ENCODE peak calls at places on chromosome 18, in four cellular contexts. One of them, this sample, is unnamed.

GRCh38 chr18:23779696-23780303 is 90.5 kb downstream of the LAMA3 start:
- DNase-seq in dermis blood vessel endothelial cell: no peak
- DNase-seq in fibroblast of mammary gland: peak
- DNase-seq in DMS153: no peak
- DNase-seq in this sample: no peak

GRCh38 chr18:40121001-40121400 is 1834.0 kb upstream of the PIK3C3 start:
- DNase-seq in dermis blood vessel endothelial cell: no peak
- DNase-seq in fibroblast of mammary gland: no peak
- DNase-seq in DMS153: no peak
- DNase-seq in this sample: no peak

GRCh38 chr18:79560042-79560860 is 119.4 kb upstream of the CTDP1 start:
- DNase-seq in dermis blood vessel endothelial cell: no peak
- DNase-seq in fibroblast of mammary gland: no peak
- DNase-seq in DMS153: peak
- DNase-seq in this sample: no peak

GRCh38 chr18:58242435-58242834 is 198.4 kb downstream of the NEDD4L start:
- DNase-seq in dermis blood vessel endothelial cell: no peak
- DNase-seq in fibroblast of mammary gland: no peak
- DNase-seq in DMS153: no peak
- DNase-seq in this sample: no peak

GRCh38 chr18:47758000-47758399 is 172.5 kb downstream of the SMAD2 start:
- DNase-seq in dermis blood vessel endothelial cell: peak
- DNase-seq in fibroblast of mammary gland: peak
- DNase-seq in DMS153: no peak
- DNase-seq in this sample: peak

GRCh38 chr18:45688834-45689233 is 35.1 kb upstream of the SLC14A1 start:
- DNase-seq in dermis blood vessel endothelial cell: no peak
- DNase-seq in fibroblast of mammary gland: peak
- DNase-seq in DMS153: no peak
- DNase-seq in this sample: peak

GRCh38 chr18:43234889-43235288 is 42.4 kb downstream of the SYT4 start:
- DNase-seq in dermis blood vessel endothelial cell: no peak
- DNase-seq in fibroblast of mammary gland: no peak
- DNase-seq in DMS153: no peak
- DNase-seq in this sample: no peak

GRCh38 chr18:79570266-79571201 is 109.1 kb upstream of the CTDP1 start:
- DNase-seq in dermis blood vessel endothelial cell: peak
- DNase-seq in fibroblast of mammary gland: peak
- DNase-seq in DMS153: no peak
- DNase-seq in this sample: no peak

GRCh38 chr18:55152801-55153200 is 193.5 kb upstream of the CCDC68 start:
- DNase-seq in dermis blood vessel endothelial cell: no peak
- DNase-seq in fibroblast of mammary gland: peak
- DNase-seq in DMS153: no peak
- DNase-seq in this sample: no peak

GRCh38 chr18:54453996-54454395 is 96.3 kb downstream of the C18orf54 start:
- DNase-seq in dermis blood vessel endothelial cell: no peak
- DNase-seq in fibroblast of mammary gland: peak
- DNase-seq in DMS153: no peak
- DNase-seq in this sample: no peak

GRCh38 chr18:24567199-24567598 is 106.8 kb downstream of the HRH4 start:
- DNase-seq in dermis blood vessel endothelial cell: peak
- DNase-seq in fibroblast of mammary gland: peak
- DNase-seq in DMS153: no peak
- DNase-seq in this sample: no peak

GRCh38 chr18:3994061-3994687 is 460.9 kb downstream of the DLGAP1 start:
- DNase-seq in dermis blood vessel endothelial cell: no peak
- DNase-seq in fibroblast of mammary gland: no peak
- DNase-seq in DMS153: no peak
- DNase-seq in this sample: no peak

GRCh38 chr18:55224086-55224625 is 264.9 kb upstream of the CCDC68 start:
- DNase-seq in dermis blood vessel endothelial cell: no peak
- DNase-seq in fibroblast of mammary gland: no peak
- DNase-seq in DMS153: no peak
- DNase-seq in this sample: no peak

GRCh38 chr18:67783215-67783946 is 266.9 kb upstream of the DSEL start:
- DNase-seq in dermis blood vessel endothelial cell: peak
- DNase-seq in fibroblast of mammary gland: peak
- DNase-seq in DMS153: no peak
- DNase-seq in this sample: no peak

GRCh38 chr18:58076052-58076451 is 32.0 kb downstream of the NEDD4L start:
- DNase-seq in dermis blood vessel endothelial cell: no peak
- DNase-seq in fibroblast of mammary gland: peak
- DNase-seq in DMS153: no peak
- DNase-seq in this sample: no peak

GRCh38 chr18:62998443-62998842 is 283.1 kb downstream of the PHLPP1 start:
- DNase-seq in dermis blood vessel endothelial cell: no peak
- DNase-seq in fibroblast of mammary gland: no peak
- DNase-seq in DMS153: no peak
- DNase-seq in this sample: no peak

GRCh38 chr18:3912705-3913104 is 462.7 kb downstream of the TGIF1 start:
- DNase-seq in dermis blood vessel endothelial cell: no peak
- DNase-seq in fibroblast of mammary gland: no peak
- DNase-seq in DMS153: no peak
- DNase-seq in this sample: no peak

GRCh38 chr18:22286576-22286975 is 117.2 kb downstream of the GATA6 start:
- DNase-seq in dermis blood vessel endothelial cell: peak
- DNase-seq in fibroblast of mammary gland: no peak
- DNase-seq in DMS153: no peak
- DNase-seq in this sample: no peak

GRCh38 chr18:25102657-25103056 is 249.3 kb downstream of the ZNF521 start:
- DNase-seq in dermis blood vessel endothelial cell: peak
- DNase-seq in fibroblast of mammary gland: no peak
- DNase-seq in DMS153: no peak
- DNase-seq in this sample: no peak

GRCh38 chr18:31931886-31932240 is 11.1 kb downstream of the TRAPPC8 start:
- DNase-seq in dermis blood vessel endothelial cell: no peak
- DNase-seq in fibroblast of mammary gland: no peak
- DNase-seq in DMS153: no peak
- DNase-seq in this sample: no peak

GRCh38 chr18:44704137-44704791 is 23.6 kb downstream of the SETBP1 start:
- DNase-seq in dermis blood vessel endothelial cell: no peak
- DNase-seq in fibroblast of mammary gland: no peak
- DNase-seq in DMS153: no peak
- DNase-seq in this sample: no peak

GRCh38 chr18:26215247-26215970 is 10.8 kb upstream of the TAF4B start:
- DNase-seq in dermis blood vessel endothelial cell: no peak
- DNase-seq in fibroblast of mammary gland: no peak
- DNase-seq in DMS153: no peak
- DNase-seq in this sample: peak

GRCh38 chr18:13578400-13578799 is 148.0 kb downstream of the FAM210A start:
- DNase-seq in dermis blood vessel endothelial cell: no peak
- DNase-seq in fibroblast of mammary gland: no peak
- DNase-seq in DMS153: no peak
- DNase-seq in this sample: no peak

GRCh38 chr18:55047546-55047945 is 88.3 kb upstream of the CCDC68 start:
- DNase-seq in dermis blood vessel endothelial cell: no peak
- DNase-seq in fibroblast of mammary gland: peak
- DNase-seq in DMS153: no peak
- DNase-seq in this sample: no peak

GRCh38 chr18:70256184-70256583 is 32.7 kb upstream of the SOCS6 start:
- DNase-seq in dermis blood vessel endothelial cell: no peak
- DNase-seq in fibroblast of mammary gland: no peak
- DNase-seq in DMS153: no peak
- DNase-seq in this sample: no peak

GRCh38 chr18:57943723-57944122 is 100.3 kb upstream of the NEDD4L start:
- DNase-seq in dermis blood vessel endothelial cell: no peak
- DNase-seq in fibroblast of mammary gland: peak
- DNase-seq in DMS153: no peak
- DNase-seq in this sample: no peak

GRCh38 chr18:79853303-79853992 is 55.7 kb downstream of the KCNG2 start:
- DNase-seq in dermis blood vessel endothelial cell: no peak
- DNase-seq in fibroblast of mammary gland: no peak
- DNase-seq in DMS153: no peak
- DNase-seq in this sample: no peak

GRCh38 chr18:43383031-43383430 is 105.7 kb upstream of the SYT4 start:
- DNase-seq in dermis blood vessel endothelial cell: no peak
- DNase-seq in fibroblast of mammary gland: no peak
- DNase-seq in DMS153: no peak
- DNase-seq in this sample: no peak

GRCh38 chr18:23716966-23717365 is 27.7 kb downstream of the LAMA3 start:
- DNase-seq in dermis blood vessel endothelial cell: no peak
- DNase-seq in fibroblast of mammary gland: no peak
- DNase-seq in DMS153: no peak
- DNase-seq in this sample: no peak

GRCh38 chr18:34159691-34160185 is 65.0 kb downstream of the NOL4 start:
- DNase-seq in dermis blood vessel endothelial cell: no peak
- DNase-seq in fibroblast of mammary gland: no peak
- DNase-seq in DMS153: peak
- DNase-seq in this sample: no peak

GRCh38 chr18:12849548-12849947 is 34.5 kb downstream of the PTPN2 start:
- DNase-seq in dermis blood vessel endothelial cell: no peak
- DNase-seq in fibroblast of mammary gland: no peak
- DNase-seq in DMS153: no peak
- DNase-seq in this sample: no peak

GRCh38 chr18:3305354-3305762 is 43.4 kb downstream of the MYL12B start:
- DNase-seq in dermis blood vessel endothelial cell: peak
- DNase-seq in fibroblast of mammary gland: peak
- DNase-seq in DMS153: no peak
- DNase-seq in this sample: no peak

GRCh38 chr18:34659579-34660517 is 50.2 kb upstream of the DTNA start:
- DNase-seq in dermis blood vessel endothelial cell: peak
- DNase-seq in fibroblast of mammary gland: peak
- DNase-seq in DMS153: peak
- DNase-seq in this sample: no peak

GRCh38 chr18:73741946-73742345 is 405.7 kb downstream of the FBXO15 start:
- DNase-seq in dermis blood vessel endothelial cell: peak
- DNase-seq in fibroblast of mammary gland: peak
- DNase-seq in DMS153: no peak
- DNase-seq in this sample: no peak

GRCh38 chr18:68428666-68429065 is 286.2 kb downstream of the TMX3 start:
- DNase-seq in dermis blood vessel endothelial cell: no peak
- DNase-seq in fibroblast of mammary gland: peak
- DNase-seq in DMS153: no peak
- DNase-seq in this sample: no peak

GRCh38 chr18:25075793-25076192 is 276.2 kb downstream of the ZNF521 start:
- DNase-seq in dermis blood vessel endothelial cell: no peak
- DNase-seq in fibroblast of mammary gland: peak
- DNase-seq in DMS153: no peak
- DNase-seq in this sample: no peak

GRCh38 chr18:11070593-11070992 is 78.8 kb downstream of the PIEZO2 start:
- DNase-seq in dermis blood vessel endothelial cell: no peak
- DNase-seq in fibroblast of mammary gland: no peak
- DNase-seq in DMS153: no peak
- DNase-seq in this sample: no peak

This sample was measured in NAMALWA.